ENCODE peak calls at places on chromosomes 7 and 10, in five cellular contexts. J, Y, P, E and M are unnamed samples.

GRCh38 chr7:93620057-93620456 is 45.5 kb upstream of the CALCR start:
- DNase-seq in J (no peak), Y (no peak), P (no peak), E (no peak), M (no peak)

GRCh38 chr10:107442035-107442505 is 277.6 kb upstream of the SORCS1 start:
- DNase-seq in J (no peak), Y (no peak), P (no peak), E (peak; percentile 63), M (no peak)

GRCh38 chr7:23285657-23286646 is 13.2 kb upstream of the MALSU1 start:
- DNase-seq in J (no peak), Y (no peak), P (no peak), E (no peak), M (no peak)

GRCh38 chr7:151631968-151632749 is 112.5 kb upstream of the RHEB start:
- DNase-seq in J (no peak), Y (peak; percentile 92), P (peak; percentile 92), E (peak; percentile 78), M (peak; percentile 82)

GRCh38 chr10:18238875-18239485 is 98.8 kb downstream of the CACNB2 start:
- DNase-seq in J (no peak), Y (no peak), P (no peak), E (peak; percentile 65), M (no peak)

GRCh38 chr7:138890782-138891445 is 90.3 kb downstream of the KIAA1549 start:
- DNase-seq in J (peak; percentile 52), Y (no peak), P (no peak), E (peak; percentile 78), M (no peak)

GRCh38 chr7:36784991-36785940 is 61.0 kb upstream of the AOAH start:
- DNase-seq in J (no peak), Y (peak; percentile 65), P (peak; percentile 54), E (no peak), M (peak; percentile 26)

GRCh38 chr7:99789441-99790070 is 5.6 kb upstream of the CYP3A4 start:
- DNase-seq in J (peak; percentile 8), Y (no peak), P (no peak), E (peak; percentile 31), M (no peak)

GRCh38 chr10:104246981-104247380 is 7.7 kb upstream of the GSTO1 start:
- DNase-seq in J (peak; percentile 18), Y (no peak), P (no peak), E (peak; percentile 34), M (no peak)

GRCh38 chr7:106418526-106418925 is 133.7 kb upstream of the NAMPT start:
- DNase-seq in J (no peak), Y (no peak), P (no peak), E (no peak), M (no peak)

GRCh38 chr7:99373086-99374066 is 1.2 kb upstream of the ARPC1B start:
- DNase-seq in J (no peak), Y (no peak), P (no peak), E (no peak), M (no peak)

GRCh38 chr7:98556288-98556687 is 60.8 kb upstream of the NPTX2 start:
- DNase-seq in J (no peak), Y (no peak), P (no peak), E (no peak), M (peak; percentile 81)

GRCh38 chr10:114172776-114173555 is 1.0 kb downstream of the CCDC186 start:
- DNase-seq in J (no peak), Y (no peak), P (no peak), E (peak; percentile 6), M (no peak)

GRCh38 chr7:90764848-90765570 is 168.9 kb downstream of the CDK14 start:
- DNase-seq in J (no peak), Y (no peak), P (no peak), E (no peak), M (no peak)

GRCh38 chr7:40541336-40541735 is 406.5 kb downstream of the SUGCT start:
- DNase-seq in J (peak; percentile 39), Y (no peak), P (no peak), E (peak; percentile 37), M (no peak)

GRCh38 chr7:3436746-3437145 is 135.7 kb downstream of the SDK1 start:
- DNase-seq in J (no peak), Y (no peak), P (no peak), E (no peak), M (no peak)

GRCh38 chr7:17302575-17303142 is 4.2 kb downstream of the AHR start:
- DNase-seq in J (no peak), Y (no peak), P (no peak), E (no peak), M (no peak)

GRCh38 chr10:61860964-61861758 is 40.3 kb upstream of the ARID5B start:
- DNase-seq in J (no peak), Y (no peak), P (no peak), E (no peak), M (no peak)

GRCh38 chr10:79140083-79140793 is 71.5 kb downstream of the ZMIZ1 start:
- DNase-seq in J (no peak), Y (no peak), P (no peak), E (no peak), M (no peak)

GRCh38 chr10:49738616-49739360 is 23.3 kb downstream of the OGDHL start:
- DNase-seq in J (no peak), Y (no peak), P (no peak), E (no peak), M (no peak)

GRCh38 chr10:61942997-61943457 is 41.5 kb downstream of the ARID5B start:
- DNase-seq in J (peak; percentile 16), Y (no peak), P (no peak), E (peak; percentile 40), M (no peak)